ENCODE peak calls at places on chromosomes 2 and 18, in six cellular contexts. C, O, P, I, L and K are unnamed samples.

GRCh38 chr2:207135340-207135739 is 30.4 kb downstream of the KLF7 start:
- DNase-seq in C (no peak), O (no peak), P (no peak), I (no peak), L (peak; percentile 55), K (no peak)

GRCh38 chr2:120319135-120319534 is 26.8 kb upstream of the INHBB start:
- DNase-seq in C (no peak), O (no peak), P (no peak), I (no peak), L (no peak), K (peak; percentile 33)

GRCh38 chr2:216436369-216436768 is 24.1 kb downstream of the SMARCAL1 start:
- DNase-seq in C (no peak), O (no peak), P (no peak), I (no peak), L (no peak), K (no peak)

GRCh38 chr18:26176134-26176533 is 42.5 kb downstream of the PSMA8 start:
- DNase-seq in C (no peak), O (no peak), P (no peak), I (no peak), L (no peak), K (no peak)

GRCh38 chr2:106839849-106840595 is 45.9 kb downstream of the ST6GAL2 start:
- DNase-seq in C (peak; percentile 83), O (no peak), P (no peak), I (no peak), L (peak; percentile 28), K (no peak)

GRCh38 chr18:3037423-3037915 is 24.5 kb upstream of the LPIN2 start:
- DNase-seq in C (no peak), O (peak; percentile 43), P (no peak), I (no peak), L (peak; percentile 84), K (peak; percentile 30)

GRCh38 chr2:207487650-207488315 is 42.0 kb upstream of the CREB1 start:
- DNase-seq in C (no peak), O (no peak), P (no peak), I (no peak), L (peak; percentile 63), K (no peak)

GRCh38 chr2:102585704-102586404 is 33.5 kb upstream of the SLC9A2 start:
- DNase-seq in C (no peak), O (peak; percentile 29), P (no peak), I (no peak), L (peak; percentile 41), K (no peak)

GRCh38 chr2:178194600-178195389 is 483 bp downstream of the OSBPL6 start:
- DNase-seq in C (peak; percentile 70), O (peak; percentile 34), P (peak; percentile 48), I (no peak), L (peak; percentile 58), K (peak; percentile 57)

GRCh38 chr18:7577706-7578105 is 10.6 kb downstream of the PTPRM start:
- DNase-seq in C (peak; percentile 62), O (no peak), P (no peak), I (no peak), L (peak; percentile 39), K (no peak)

GRCh38 chr2:211534655-211535054 is 978.3 kb downstream of the CPS1 start:
- DNase-seq in C (peak; percentile 1), O (no peak), P (no peak), I (no peak), L (no peak), K (no peak)

GRCh38 chr18:42532119-42532518 is 577.1 kb downstream of the PIK3C3 start:
- DNase-seq in C (no peak), O (no peak), P (no peak), I (no peak), L (no peak), K (no peak)

GRCh38 chr2:11811036-11811654 is 64.7 kb downstream of the LPIN1 start:
- DNase-seq in C (no peak), O (no peak), P (peak; percentile 39), I (no peak), L (no peak), K (no peak)

GRCh38 chr2:11658623-11659475 is 11.1 kb downstream of the NTSR2 start:
- DNase-seq in C (no peak), O (no peak), P (no peak), I (no peak), L (peak; percentile 24), K (no peak)

GRCh38 chr2:30422437-30422805 is 24.6 kb upstream of the LCLAT1 start:
- DNase-seq in C (no peak), O (no peak), P (no peak), I (peak; percentile 90), L (peak; percentile 61), K (no peak)

GRCh38 chr2:96872591-96873349 is 2.9 kb upstream of the SEMA4C start:
- DNase-seq in C (peak; percentile 43), O (no peak), P (no peak), I (no peak), L (no peak), K (no peak)

GRCh38 chr2:210035679-210036078 is 33.2 kb downstream of the RPE start:
- DNase-seq in C (no peak), O (no peak), P (no peak), I (no peak), L (no peak), K (no peak)

GRCh38 chr2:3523551-3524041 is 4.3 kb upstream of the ADI1 start:
- DNase-seq in C (no peak), O (no peak), P (no peak), I (no peak), L (no peak), K (no peak)

GRCh38 chr2:176527141-176527901 is 258.1 kb downstream of the MTX2 start:
- DNase-seq in C (no peak), O (no peak), P (peak; percentile 22), I (no peak), L (no peak), K (no peak)

GRCh38 chr2:113231064-113231463 is 47.7 kb downstream of the PAX8 start:
- DNase-seq in C (no peak), O (no peak), P (no peak), I (no peak), L (no peak), K (no peak)

GRCh38 chr2:124437811-124438210 is 412.7 kb downstream of the CNTNAP5 start:
- DNase-seq in C (peak; percentile 66), O (no peak), P (no peak), I (no peak), L (no peak), K (no peak)

GRCh38 chr2:225004531-225004930 is 37.7 kb downstream of the DOCK10 start:
- DNase-seq in C (no peak), O (no peak), P (no peak), I (no peak), L (peak; percentile 21), K (no peak)

GRCh38 chr2:20052872-20053281 is 1.4 kb upstream of the LAPTM4A start:
- DNase-seq in C (no peak), O (peak; percentile 85), P (peak; percentile 64), I (no peak), L (peak; percentile 81), K (no peak)

GRCh38 chr2:138180691-138181386 is 216.6 kb downstream of the HNMT start:
- DNase-seq in C (peak; percentile 20), O (no peak), P (no peak), I (no peak), L (no peak), K (no peak)

GRCh38 chr2:111617299-111617803 is 266.6 kb downstream of the ANAPC1 start:
- DNase-seq in C (no peak), O (no peak), P (no peak), I (no peak), L (peak; percentile 27), K (no peak)

GRCh38 chr2:72696559-72696958 is 129.3 kb downstream of the EXOC6B start:
- DNase-seq in C (no peak), O (no peak), P (no peak), I (no peak), L (no peak), K (no peak)

GRCh38 chr2:33967103-33967502 is 368.0 kb upstream of the FAM98A start:
- DNase-seq in C (no peak), O (no peak), P (no peak), I (no peak), L (no peak), K (no peak)

GRCh38 chr2:162343824-162344616 is at the start of gene GCA:
- DNase-seq in C (peak; percentile 98), O (peak; percentile 99), P (peak; percentile 98), I (peak; percentile 98), L (peak; percentile 97), K (peak; percentile 99)

GRCh38 chr2:187500585-187501359 is 52.7 kb upstream of the CALCRL start:
- DNase-seq in C (peak; percentile 37), O (no peak), P (no peak), I (no peak), L (peak; percentile 94), K (peak; percentile 65)

GRCh38 chr2:9770308-9771100 is 72.8 kb upstream of the TAF1B start:
- DNase-seq in C (peak; percentile 73), O (peak; percentile 74), P (peak; percentile 65), I (peak; percentile 40), L (peak; percentile 82), K (peak; percentile 68)

GRCh38 chr2:33521791-33522281 is 45.4 kb downstream of the RASGRP3 start:
- DNase-seq in C (no peak), O (no peak), P (peak; percentile 28), I (no peak), L (no peak), K (no peak)

GRCh38 chr18:3456686-3457069 is 6.7 kb downstream of the TGIF1 start:
- DNase-seq in C (no peak), O (peak; percentile 58), P (no peak), I (no peak), L (peak; percentile 83), K (no peak)

GRCh38 chr2:219631406-219631891 is 4.0 kb downstream of the SLC4A3 start:
- DNase-seq in C (no peak), O (no peak), P (no peak), I (no peak), L (no peak), K (no peak)
- H3K27ac ChIP-seq in C (no peak overlapping the region), O (no peak overlapping the region), P (peak overlapping the region; percentile 91), I (no peak overlapping the region), L (no peak overlapping the region), K (no peak overlapping the region)

DNA sequence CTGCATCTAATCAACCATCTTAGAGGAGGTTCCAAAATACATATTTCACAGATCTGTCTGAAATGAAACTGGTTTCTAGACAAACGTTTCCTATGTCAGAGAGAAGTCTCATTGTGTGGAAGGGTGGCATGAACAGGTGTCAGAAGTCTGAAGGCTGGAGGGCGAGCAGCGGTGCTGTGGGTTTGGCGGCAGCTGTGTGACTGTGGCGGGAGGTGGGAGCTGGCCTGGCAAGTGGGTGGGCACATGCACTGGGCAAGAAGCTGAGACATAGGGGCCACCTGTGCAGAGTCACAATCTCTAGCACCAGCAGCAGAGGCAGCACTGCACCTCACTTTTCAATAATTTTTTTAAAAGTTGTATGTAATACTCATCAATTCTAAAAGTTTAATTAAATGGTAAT is 346.3 kb downstream of the DSC3 start:
- DNase-seq in C (no peak), O (no peak), P (no peak), I (no peak), L (no peak), K (no peak)
- H3K4me1 ChIP-seq in C (no peaks in the 10 kb centered on the region), O (no peaks in the 10 kb centered on the region), P (no peaks in the 10 kb centered on the region), I (no peaks in the 10 kb centered on the region), L (no peaks in the 10 kb centered on the region), K (no peaks in the 10 kb centered on the region)

GRCh38 chr18:40957533-40958070 is 997.4 kb upstream of the PIK3C3 start:
- DNase-seq in C (no peak), O (no peak), P (no peak), I (no peak), L (no peak), K (no peak)

GRCh38 chr18:40962784-40963183 is 992.2 kb upstream of the PIK3C3 start:
- DNase-seq in C (no peak), O (no peak), P (no peak), I (no peak), L (no peak), K (no peak)
- TF ChIP-seq CTCF in C (no peak), O (no peak), P (no peak), I (no peak), L (no peak), K (no peak)

GRCh38 chr2:219462349-219462748 is 27.7 kb downstream of the SPEG start:
- DNase-seq in C (no peak), O (no peak), P (no peak), I (no peak), L (no peak), K (no peak)
- H3K27ac ChIP-seq in C (no peak overlapping the region), O (no peak overlapping the region), P (peak overlapping the region; percentile 85), I (no peak overlapping the region), L (no peak overlapping the region), K (no peak overlapping the region)